ENCODE peak calls at places on chromosomes 12 and 14, in seven cellular contexts. W, K, B, M, N, S and Q are unnamed samples.

GRCh38 chr14:100362311-100362927 is 39.3 kb downstream of the SLC25A47 start:
- DNase-seq in W (no peak), K (no peak), B (no peak), M (no peak), N (no peak), S (no peak), Q (no peak)

GRCh38 chr12:123388948-123389559 is 5.1 kb downstream of the KMT5A start:
- DNase-seq in W (no peak), K (no peak), B (no peak), M (no peak), N (no peak), S (no peak), Q (no peak)

GRCh38 chr12:90174198-90174510 is 465.5 kb upstream of the ATP2B1 start:
- DNase-seq in W (no peak), K (no peak), B (no peak), M (no peak), N (no peak), S (no peak), Q (no peak)

GRCh38 chr14:93788557-93789365 is 476 bp upstream of the PRIMA1 start:
- DNase-seq in W (no peak), K (peak), B (no peak), M (no peak), N (peak), S (peak), Q (peak)

GRCh38 chr12:109389146-109389545 is 41.4 kb downstream of the MYO1H start:
- DNase-seq in W (no peak), K (no peak), B (no peak), M (no peak), N (no peak), S (peak), Q (no peak)

GRCh38 chr14:21070083-21070609 is at the start of gene ARHGEF40:
- DNase-seq in W (no peak), K (peak), B (no peak), M (peak), N (peak), S (peak), Q (peak)

GRCh38 chr14:102095871-102096568 is 9.2 kb upstream of the HSP90AA1 start:
- DNase-seq in W (no peak), K (no peak), B (no peak), M (no peak), N (no peak), S (peak), Q (no peak)

GRCh38 chr12:56154818-56155217 is 2.4 kb downstream of the MYL6B start:
- DNase-seq in W (no peak), K (no peak), B (no peak), M (no peak), N (no peak), S (no peak), Q (no peak)

GRCh38 chr14:70045715-70046535 is 142.8 kb downstream of the SLC8A3 start:
- DNase-seq in W (no peak), K (peak), B (no peak), M (peak), N (peak), S (peak), Q (peak)

GRCh38 chr12:40829738-40830144 is 137.5 kb downstream of the CNTN1 start:
- DNase-seq in W (no peak), K (no peak), B (no peak), M (no peak), N (no peak), S (no peak), Q (no peak)

GRCh38 chr12:110619534-110619953 is 5.6 kb downstream of the TCTN1 start:
- DNase-seq in W (no peak), K (no peak), B (peak), M (no peak), N (no peak), S (no peak), Q (no peak)

DNA sequence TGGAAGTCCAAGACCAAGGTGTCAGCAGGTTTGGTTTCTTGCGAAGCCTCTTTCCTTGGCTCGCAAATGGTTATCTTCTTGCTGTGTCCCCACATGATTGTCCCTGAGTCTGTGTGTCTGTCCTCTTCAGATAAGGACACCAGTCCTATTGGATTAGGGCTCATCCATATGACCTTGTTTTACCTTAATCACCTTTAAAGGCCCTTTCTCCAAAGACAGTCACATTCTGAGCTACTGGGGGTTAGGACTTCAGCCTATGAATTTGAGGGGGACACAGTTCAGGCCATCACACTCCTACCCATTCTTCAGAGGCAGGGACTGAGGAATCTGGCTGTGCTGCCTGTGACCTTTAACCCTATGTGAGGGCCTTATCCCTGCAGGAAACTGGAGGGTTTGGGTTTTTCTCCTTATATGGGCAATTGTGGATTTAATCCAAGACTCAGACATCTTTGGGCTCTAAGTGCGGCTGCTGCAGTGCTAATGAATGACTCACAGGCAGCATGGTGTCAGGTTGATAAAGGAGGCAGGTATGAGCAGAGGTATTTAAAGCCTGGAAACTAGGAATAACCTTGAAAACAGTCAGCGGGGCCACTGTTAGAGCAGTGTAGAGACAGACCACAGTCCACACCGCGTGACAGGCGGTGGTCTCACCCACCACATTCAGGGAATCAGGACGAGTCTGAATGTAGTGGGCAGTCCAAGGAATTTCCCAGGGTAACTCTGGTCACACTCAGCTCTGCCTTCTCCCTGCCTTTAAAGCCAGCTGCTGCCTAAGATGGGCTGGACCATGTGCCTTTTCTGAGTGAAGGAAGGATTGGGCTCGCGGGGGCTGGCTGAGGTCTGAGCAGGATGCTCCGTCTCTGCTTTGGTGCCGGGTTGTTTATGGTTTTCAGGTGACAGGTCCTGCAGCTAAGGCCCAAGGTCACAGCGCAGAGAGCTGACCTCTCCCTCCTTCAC is 10.3 kb downstream of the TPCN1 start:
- DNase-seq in W (no peak), K (no peak), B (no peak), M (peak), N (peak), S (peak), Q (no peak)
- H3K27ac ChIP-seq in W (peak), K (no peak), B (no peak), M (peak), N (no peak), S (no peak), Q (peak)

GRCh38 chr14:73027546-73027945 is 640 bp upstream of the ZFYVE1 start:
- DNase-seq in W (no peak), K (no peak), B (no peak), M (no peak), N (no peak), S (no peak), Q (no peak)
- H3K27ac ChIP-seq in W (no peak), K (no peak), B (no peak), M (no peak), N (peak), S (no peak), Q (no peak)

GRCh38 chr12:93404961-93405849 is 27.5 kb downstream of the NUDT4 start:
- DNase-seq in W (no peak), K (no peak), B (no peak), M (no peak), N (no peak), S (peak), Q (no peak)
- H3K27ac ChIP-seq in W (peak), K (peak), B (no peak), M (no peak), N (no peak), S (no peak), Q (no peak)

GRCh38 chr12:103802586-103802886 is 38.5 kb downstream of the NT5DC3 start:
- DNase-seq in W (no peak), K (no peak), B (no peak), M (no peak), N (no peak), S (peak), Q (no peak)
- H3K27ac ChIP-seq in W (peak), K (no peak), B (no peak), M (no peak), N (no peak), S (no peak), Q (no peak)

GRCh38 chr12:27252934-27253333 is 8.8 kb downstream of the STK38L start:
- DNase-seq in W (no peak), K (no peak), B (no peak), M (no peak), N (no peak), S (no peak), Q (no peak)
- H3K27ac ChIP-seq in W (peak), K (no peak), B (no peak), M (no peak), N (no peak), S (no peak), Q (no peak)